ENCODE peak calls at places on chromosome 9, in eight cellular contexts. X is ascending aorta; P is fibroblast of lung; O is stimulated activated CD8-positive, alpha-beta memory T cell treated with anti-CD3 and anti-CD28 coated beads, Interleukin-4, amount 100 ng/mL, for 48 hours; K is EH; Z is GM06990; H is sigmoid colon; L is HAP-1. T is an unnamed sample.

GRCh38 chr9:108002296-108003056 is 512.9 kb upstream of the KLF4 start:
- DNase-seq in X (no peak), P (no peak), O (no peak), K (no peak), Z (no peak), H (no peak), L (no peak), T (no peak)

GRCh38 chr9:19493174-19493811 is 84.5 kb downstream of the ACER2 start:
- DNase-seq in X (peak; percentile 68), P (peak; percentile 75), O (peak; percentile 65), K (peak; percentile 62), Z (peak; percentile 12), H (no peak), L (peak; percentile 64), T (peak; percentile 62)

GRCh38 chr9:127108182-127108876 is 14.1 kb downstream of the ANGPTL2 start:
- DNase-seq in X (no peak), P (no peak), O (no peak), K (no peak), Z (no peak), H (peak; percentile 91), L (no peak), T (peak; percentile 55)

GRCh38 chr9:94900222-94901018 is 173.9 kb downstream of the AOPEP start:
- DNase-seq in X (peak; percentile 73), P (peak; percentile 97), O (no peak), K (peak; percentile 97), Z (no peak), H (no peak), L (no peak), T (no peak)

GRCh38 chr9:136395345-136396218 is 4.4 kb downstream of the SNAPC4 start:
- DNase-seq in X (no peak), P (no peak), O (no peak), K (no peak), Z (no peak), H (no peak), L (no peak), T (no peak)

GRCh38 chr9:130176760-130177159 is 4.6 kb downstream of the NCS1 start:
- DNase-seq in X (no peak), P (no peak), O (no peak), K (no peak), Z (no peak), H (no peak), L (no peak), T (no peak)

GRCh38 chr9:130239741-130240241 is 25.8 kb upstream of the HMCN2 start:
- DNase-seq in X (no peak), P (peak; percentile 26), O (peak; percentile 70), K (peak; percentile 16), Z (peak; percentile 71), H (peak; percentile 68), L (peak; percentile 39), T (no peak)

GRCh38 chr9:111965566-111966019 is 69.0 kb downstream of the UGCG start:
- DNase-seq in X (no peak), P (peak; percentile 99), O (no peak), K (peak; percentile 94), Z (peak; percentile 48), H (no peak), L (no peak), T (no peak)

GRCh38 chr9:7560669-7561305 is 238.8 kb downstream of the DMAC1 start:
- DNase-seq in X (no peak), P (no peak), O (no peak), K (no peak), Z (no peak), H (no peak), L (peak; percentile 60), T (no peak)

GRCh38 chr9:137550958-137551655 is 572 bp upstream of the MRPL41 start:
- DNase-seq in X (peak; percentile 65), P (no peak), O (no peak), K (peak; percentile 66), Z (peak; percentile 76), H (no peak), L (peak; percentile 95), T (no peak)

GRCh38 chr9:100554935-100555401 is 22.9 kb upstream of the CAVIN4 start:
- DNase-seq in X (no peak), P (peak; percentile 68), O (no peak), K (peak; percentile 11), Z (no peak), H (no peak), L (no peak), T (no peak)

GRCh38 chr9:81182421-81182820 is 506.9 kb downstream of the TLE1 start:
- DNase-seq in X (no peak), P (peak; percentile 95), O (no peak), K (no peak), Z (no peak), H (no peak), L (no peak), T (no peak)

GRCh38 chr9:35757527-35758275 is 3.6 kb upstream of the MSMP start:
- DNase-seq in X (no peak), P (no peak), O (no peak), K (peak; percentile 12), Z (no peak), H (no peak), L (peak; percentile 72), T (no peak)

GRCh38 chr9:87546704-87547103 is 49.0 kb downstream of the DAPK1 start:
- DNase-seq in X (no peak), P (peak; percentile 44), O (no peak), K (peak; percentile 48), Z (no peak), H (no peak), L (no peak), T (no peak)

GRCh38 chr9:33106827-33107621 is 30.6 kb upstream of the SMU1 start:
- DNase-seq in X (peak; percentile 77), P (peak; percentile 98), O (no peak), K (peak; percentile 97), Z (no peak), H (peak; percentile 76), L (no peak), T (no peak)

GRCh38 chr9:36935768-36936497 is 98.1 kb downstream of the PAX5 start:
- DNase-seq in X (no peak), P (no peak), O (no peak), K (no peak), Z (no peak), H (no peak), L (no peak), T (no peak)

GRCh38 chr9:5510360-5510931 is at the start of gene PDCD1LG2:
- DNase-seq in X (no peak), P (peak; percentile 87), O (peak; percentile 71), K (peak; percentile 89), Z (peak; percentile 41), H (no peak), L (no peak), T (no peak)

GRCh38 chr9:129932303-129933151 is 97.3 kb downstream of the USP20 start:
- DNase-seq in X (no peak), P (peak; percentile 68), O (no peak), K (peak; percentile 61), Z (peak; percentile 32), H (no peak), L (no peak), T (no peak)

GRCh38 chr9:14533867-14534650 is 159.2 kb downstream of the ZDHHC21 start:
- DNase-seq in X (no peak), P (no peak), O (no peak), K (no peak), Z (no peak), H (no peak), L (no peak), T (no peak)

GRCh38 chr9:30723656-30724055 is 1660.8 kb upstream of the ACO1 start:
- DNase-seq in X (no peak), P (peak; percentile 42), O (no peak), K (no peak), Z (no peak), H (no peak), L (no peak), T (no peak)

GRCh38 chr9:137670391-137671195 is 51.8 kb downstream of the EHMT1 start:
- DNase-seq in X (peak; percentile 59), P (no peak), O (no peak), K (no peak), Z (no peak), H (peak; percentile 60), L (peak; percentile 65), T (no peak)

GRCh38 chr9:92986175-92987110 is 39.1 kb downstream of the FGD3 start:
- DNase-seq in X (no peak), P (no peak), O (no peak), K (peak; percentile 16), Z (no peak), H (no peak), L (peak; percentile 40), T (no peak)

GRCh38 chr9:69097053-69097452 is 61.5 kb downstream of the FXN start:
- DNase-seq in X (no peak), P (peak; percentile 83), O (no peak), K (peak; percentile 87), Z (no peak), H (no peak), L (no peak), T (no peak)

T was measured in sciatic nerve.